ENCODE peak calls at places on chromosomes 4 and X, in nine cellular contexts. B is IMR-90, R is hepatic stellate cell, E is HS-5, X is NCI-H774, T is fibroblast of pulmonary artery, P is left lung, Q is T-helper 2 cell, D is Right ventricle myocardium inferior. W is an unnamed sample.

GRCh38 chr4:88674989-88675388 is 22.6 kb downstream of the NAP1L5 start:
- DNase-seq in B (peak), R (peak), E (no peak), X (no peak), T (no peak), P (no peak), Q (no peak), D (no peak), W (no peak)

GRCh38 chr4:9953089-9953488 is 68.2 kb downstream of the SLC2A9 start:
- DNase-seq in B (no peak), R (no peak), E (no peak), X (no peak), T (no peak), P (no peak), Q (no peak), D (no peak), W (no peak)

GRCh38 chr4:101288365-101289145 is 58.8 kb downstream of the PPP3CA start:
- DNase-seq in B (peak), R (no peak), E (no peak), X (no peak), T (peak), P (no peak), Q (no peak), D (no peak), W (no peak)

GRCh38 chr4:182188622-182189021 is 54.6 kb upstream of the TENM3 start:
- DNase-seq in B (peak), R (no peak), E (no peak), X (no peak), T (peak), P (no peak), Q (no peak), D (no peak), W (no peak)

GRCh38 chrX:109270580-109271484 is 211.1 kb downstream of the GUCY2F start:
- DNase-seq in B (no peak), R (no peak), E (no peak), X (no peak), T (peak), P (no peak), Q (peak), D (no peak), W (no peak)

GRCh38 chr4:119284876-119285611 is 36.9 kb downstream of the FABP2 start:
- DNase-seq in B (peak), R (no peak), E (no peak), X (no peak), T (peak), P (no peak), Q (peak), D (no peak), W (no peak)

GRCh38 chr4:94668724-94669123 is 89.0 kb upstream of the BMPR1B start:
- DNase-seq in B (no peak), R (no peak), E (no peak), X (no peak), T (no peak), P (no peak), Q (no peak), D (no peak), W (no peak)

GRCh38 chr4:82745173-82745842 is 53.3 kb downstream of the SCD5 start:
- DNase-seq in B (peak), R (peak), E (no peak), X (no peak), T (no peak), P (no peak), Q (no peak), D (no peak), W (no peak)

GRCh38 chr4:110869862-110870577 is 247.1 kb upstream of the PITX2 start:
- DNase-seq in B (peak), R (no peak), E (no peak), X (no peak), T (no peak), P (no peak), Q (no peak), D (no peak), W (no peak)

GRCh38 chr4:60948008-60948407 is 252.1 kb upstream of the ADGRL3 start:
- DNase-seq in B (peak), R (no peak), E (peak), X (no peak), T (no peak), P (no peak), Q (no peak), D (no peak), W (no peak)

GRCh38 chr4:476501-476900 is 22.5 kb downstream of the ZNF721 start:
- DNase-seq in B (peak), R (no peak), E (no peak), X (no peak), T (peak), P (no peak), Q (peak), D (no peak), W (no peak)

GRCh38 chrX:84873176-84873575 is 130.5 kb upstream of the APOOL start:
- DNase-seq in B (no peak), R (no peak), E (no peak), X (no peak), T (no peak), P (no peak), Q (no peak), D (no peak), W (no peak)

GRCh38 chr4:1713003-1713397 is 881 bp upstream of the SLBP start:
- DNase-seq in B (no peak), R (no peak), E (no peak), X (peak), T (no peak), P (no peak), Q (no peak), D (no peak), W (no peak)

GRCh38 chr4:27350161-27350560 is 489.5 kb downstream of the STIM2 start:
- DNase-seq in B (no peak), R (no peak), E (peak), X (no peak), T (peak), P (no peak), Q (no peak), D (no peak), W (no peak)

GRCh38 chrX:136200466-136200865 is 50.7 kb downstream of the MAP7D3 start:
- DNase-seq in B (peak), R (no peak), E (no peak), X (no peak), T (no peak), P (no peak), Q (peak), D (no peak), W (no peak)

GRCh38 chr4:111631157-111631999 is 513.9 kb upstream of the FAM241A start:
- DNase-seq in B (peak), R (no peak), E (no peak), X (no peak), T (peak), P (no peak), Q (no peak), D (no peak), W (no peak)

GRCh38 chrX:18449271-18449670 is 23.9 kb downstream of the CDKL5 start:
- DNase-seq in B (no peak), R (no peak), E (no peak), X (no peak), T (no peak), P (no peak), Q (no peak), D (no peak), W (no peak)